ENCODE peak calls at places on chromosome 12, in four cellular contexts. J, H, U and Z are unnamed samples.

GRCh38 chr12:92472198-92472597 is 230.6 kb upstream of the PLEKHG7 start:
- DNase-seq in J (no peak), U (no peak), H (no peak), Z (no peak)

GRCh38 chr12:6827982-6828670 is at the start of gene P3H3:
- DNase-seq in J (peak; percentile 86), U (peak; percentile 87), H (no peak), Z (no peak)

GRCh38 chr12:68350753-68351152 is 18.6 kb upstream of the MDM1 start:
- DNase-seq in J (no peak), H (no peak), U (no peak), Z (no peak)

GRCh38 chr12:69553626-69554248 is 31.5 kb upstream of the CCT2 start:
- DNase-seq in U (no peak), J (no peak), H (no peak), Z (no peak)

GRCh38 chr12:122980192-122981035 is at the start of gene ARL6IP4:
- DNase-seq in U (peak; percentile 92), J (peak; percentile 63), H (no peak), Z (peak; percentile 35)

GRCh38 chr12:40992158-40992557 is 196.0 kb upstream of the PDZRN4 start:
- DNase-seq in H (no peak), U (no peak), J (no peak), Z (no peak)

GRCh38 chr12:122998316-122998715 is 17.8 kb downstream of the ARL6IP4 start:
- DNase-seq in U (no peak), J (no peak), H (no peak), Z (no peak)

GRCh38 chr12:88946377-88946997 is 366.2 kb upstream of the KITLG start:
- DNase-seq in H (no peak), U (peak; percentile 65), J (peak; percentile 18), Z (no peak)

GRCh38 chr12:81779216-81779615 is 20.1 kb upstream of the PPFIA2 start:
- DNase-seq in U (no peak), J (no peak), H (no peak), Z (no peak)

GRCh38 chr12:101616027-101616494 is 21.3 kb downstream of the MYBPC1 start:
- DNase-seq in H (no peak), U (no peak), J (no peak), Z (no peak)